ENCODE peak calls at places on chromosomes 2 and 18, in four cellular contexts. T, Y, Z and O are unnamed samples.

GRCh38 chr2:215684448-215685217 is 248.8 kb upstream of the FN1 start:
- DNase-seq in T (no peak), Y (no peak), Z (no peak), O (peak; percentile 43)

GRCh38 chr2:32958836-32959235 is 12.1 kb downstream of the LTBP1 start:
- DNase-seq in T (no peak), Y (no peak), Z (no peak), O (no peak)

GRCh38 chr18:50649821-50650220 is 89.9 kb downstream of the MAPK4 start:
- DNase-seq in T (no peak), Y (no peak), Z (no peak), O (no peak)

GRCh38 chr2:105324732-105325131 is 4.8 kb downstream of the TGFBRAP1 start:
- DNase-seq in T (no peak), Y (no peak), Z (peak; percentile 40), O (no peak)

GRCh38 chr2:100902833-100903405 is 83.0 kb downstream of the NPAS2 start:
- DNase-seq in T (no peak), Y (peak; percentile 85), Z (peak; percentile 94), O (peak; percentile 81)

GRCh38 chr2:46471-47345 is at the start of gene FAM110C:
- DNase-seq in T (no peak), Y (no peak), Z (no peak), O (peak; percentile 48)

GRCh38 chr2:94984964-94985575 is 40.4 kb upstream of the MAL start:
- DNase-seq in T (no peak), Y (no peak), Z (no peak), O (no peak)

GRCh38 chr2:192827735-192828134 is 633.0 kb upstream of the TMEFF2 start:
- DNase-seq in T (no peak), Y (no peak), Z (no peak), O (no peak)

GRCh38 chr2:118246726-118247125 is 158.5 kb downstream of the INSIG2 start:
- DNase-seq in T (no peak), Y (no peak), Z (no peak), O (no peak)

GRCh38 chr2:168889635-168890005 is 610 bp downstream of the SPC25 start:
- DNase-seq in T (no peak), Y (no peak), Z (no peak), O (peak; percentile 31)
- H3K4me3 ChIP-seq in T (peak overlapping the region; percentile 69), Y (peak overlapping the region; percentile 95), Z (peak overlapping the region; percentile 80), O (peak overlapping the region; percentile 83)

GRCh38 chr2:19812166-19812565 is 89.6 kb downstream of the TTC32 start:
- DNase-seq in T (no peak), Y (no peak), Z (no peak), O (no peak)
- TF ChIP-seq POLR2AphosphoS5 in T (no peak), Y (no peak), Z (no peak), O (no peak)

GRCh38 chr2:229273384-229274338 is 2.6 kb upstream of the PID1 start:
- DNase-seq in T (peak; percentile 20), Y (peak; percentile 81), Z (peak; percentile 21), O (peak; percentile 65)
- TF ChIP-seq MAX in T (no peak), Y (peak; percentile 24), Z (no peak), O (no peak)

GRCh38 chr2:219161097-219161496 is 482 bp upstream of the NHEJ1 start:
- DNase-seq in T (no peak), Y (no peak), Z (no peak), O (peak; percentile 24)
- H3K4me3 ChIP-seq in T (peak overlapping the region; percentile 55), Y (peak overlapping the region; percentile 67), Z (peak overlapping the region; percentile 16), O (peak overlapping the region; percentile 76)

GRCh38 chr18:26052497-26052896 is 37.9 kb downstream of the SS18 start:
- DNase-seq in T (no peak), Y (no peak), Z (no peak), O (no peak)

GRCh38 chr18:26059357-26059756 is 31.1 kb downstream of the SS18 start:
- DNase-seq in T (no peak), Y (no peak), Z (no peak), O (no peak)

GRCh38 chr18:26056291-26056690 is 34.1 kb downstream of the SS18 start:
- DNase-seq in T (no peak), Y (no peak), Z (no peak), O (no peak)

GRCh38 chr18:26051845-26052244 is 38.6 kb downstream of the SS18 start:
- DNase-seq in T (no peak), Y (no peak), Z (peak; percentile 34), O (no peak)

DNA sequence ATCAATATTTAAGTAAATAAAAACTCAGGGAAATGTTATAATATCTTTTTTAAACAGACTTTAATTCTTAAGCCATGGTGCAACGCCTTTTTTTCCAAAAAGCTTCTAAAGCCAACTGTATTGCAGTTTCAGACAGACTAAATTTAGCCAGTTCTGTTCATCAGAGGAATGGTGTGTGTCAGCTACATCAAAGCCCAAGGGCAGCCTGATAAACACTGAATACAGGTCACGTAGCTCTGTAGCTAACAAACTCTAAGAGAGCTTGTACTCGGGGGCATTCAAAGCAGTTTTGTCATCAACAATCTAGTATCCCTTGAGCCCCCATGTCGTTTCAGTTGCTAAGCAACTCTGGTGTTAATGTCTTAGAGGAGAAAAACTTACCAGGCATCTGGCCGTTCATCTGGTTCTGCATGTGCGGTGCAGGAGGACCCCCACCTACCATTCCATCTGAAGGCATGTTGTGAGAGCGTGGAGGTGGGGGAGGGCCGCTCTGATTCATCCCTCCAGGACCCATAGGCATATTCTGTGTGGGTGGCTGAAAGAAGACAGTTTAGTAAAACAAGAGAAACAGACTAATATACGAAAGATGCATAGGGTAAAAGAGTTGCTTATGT is 33.1 kb downstream of the SS18 start:
- DNase-seq in T (peak; percentile 26), Y (no peak), Z (no peak), O (no peak)
- TF ChIP-seq POLR2AphosphoS5 in T (no peak), Y (no peak), Z (no peak), O (no peak)

GRCh38 chr18:55384551-55385275 is 203.3 kb downstream of the TCF4 start:
- DNase-seq in T (peak; percentile 53), Y (no peak), Z (peak; percentile 67), O (peak; percentile 7)
- TF ChIP-seq MAX in T (no peak), Y (no peak), Z (no peak), O (no peak)